ENCODE peak calls at places on chromosomes 7 and 10, in four cellular contexts. J, D, N and M are unnamed samples.

GRCh38 chr7:107995184-107996071 is 7.5 kb downstream of the LAMB1 start:
- DNase-seq in J (peak), D (no peak), N (no peak), M (no peak)

GRCh38 chr7:82674319-82674718 is 230.7 kb upstream of the CACNA2D1 start:
- DNase-seq in J (no peak), D (no peak), N (no peak), M (no peak)

GRCh38 chr7:45703911-45704682 is 129.9 kb downstream of the ADCY1 start:
- DNase-seq in J (no peak), D (no peak), N (no peak), M (peak)

GRCh38 chr7:7948233-7948632 is 20.4 kb upstream of the GLCCI1 start:
- DNase-seq in J (no peak), D (no peak), N (no peak), M (no peak)

GRCh38 chr7:94903971-94904370 is 3.4 kb upstream of the PPP1R9A start:
- DNase-seq in J (no peak), D (no peak), N (no peak), M (no peak)

GRCh38 chr7:70935854-70936253 is 196.1 kb upstream of the GALNT17 start:
- DNase-seq in J (no peak), D (no peak), N (no peak), M (no peak)

GRCh38 chr10:3270597-3270996 is 98.0 kb upstream of the PITRM1 start:
- DNase-seq in J (no peak), D (no peak), N (no peak), M (no peak)

GRCh38 chr7:79400221-79400620 is 53.2 kb downstream of the MAGI2 start:
- DNase-seq in J (no peak), D (no peak), N (no peak), M (no peak)

GRCh38 chr10:70992436-70992835 is 104.1 kb upstream of the PCBD1 start:
- DNase-seq in J (no peak), D (peak), N (no peak), M (no peak)

GRCh38 chr7:102004831-102005230 is 187.4 kb downstream of the CUX1 start:
- DNase-seq in J (no peak), D (no peak), N (no peak), M (no peak)

GRCh38 chr10:11424456-11425287 is 186.8 kb downstream of the USP6NL start:
- DNase-seq in J (peak), D (no peak), N (peak), M (no peak)

GRCh38 chr7:137547477-137547876 is 203.9 kb upstream of the PTN start:
- DNase-seq in J (peak), D (no peak), N (no peak), M (no peak)

GRCh38 chr7:119472398-119473038 is 800.5 kb upstream of the KCND2 start:
- DNase-seq in J (no peak), D (no peak), N (no peak), M (no peak)

GRCh38 chr10:3426190-3426845 is 253.7 kb upstream of the PITRM1 start:
- DNase-seq in J (peak), D (no peak), N (no peak), M (no peak)

GRCh38 chr10:118447478-118447877 is 105.4 kb upstream of the FAM204A start:
- DNase-seq in J (peak), D (no peak), N (no peak), M (no peak)

GRCh38 chr10:22183771-22184466 is 33.9 kb downstream of the EBLN1 start:
- DNase-seq in J (no peak), D (no peak), N (no peak), M (no peak)

GRCh38 chr7:130242198-130243014 is 24.3 kb upstream of the CPA2 start:
- DNase-seq in J (peak), D (no peak), N (peak), M (no peak)

GRCh38 chr10:75108684-75109458 is 2.6 kb upstream of the SAMD8 start:
- DNase-seq in J (no peak), D (no peak), N (peak), M (no peak)

GRCh38 chr10:124039432-124040086 is 53.8 kb downstream of the CHST15 start:
- DNase-seq in J (no peak), D (no peak), N (no peak), M (no peak)

GRCh38 chr7:145313601-145314000 is 477.7 kb upstream of the TPK1 start:
- DNase-seq in J (no peak), D (no peak), N (no peak), M (no peak)

GRCh38 chr7:128732521-128733277 is 6.5 kb upstream of the CALU start:
- DNase-seq in J (no peak), D (no peak), N (no peak), M (no peak)

GRCh38 chr7:78220754-78221153 is 422.2 kb downstream of the PHTF2 start:
- DNase-seq in J (no peak), D (no peak), N (no peak), M (no peak)

GRCh38 chr7:75856562-75856961 is 22.3 kb upstream of the RHBDD2 start:
- DNase-seq in J (no peak), D (no peak), N (no peak), M (no peak)

GRCh38 chr10:98240524-98240923 is 27.5 kb downstream of the LOXL4 start:
- DNase-seq in J (no peak), D (no peak), N (no peak), M (no peak)

GRCh38 chr7:2873686-2874551 is 29.8 kb upstream of the GNA12 start:
- DNase-seq in J (peak), D (no peak), N (no peak), M (no peak)

GRCh38 chr7:138663741-138664710 is 37.1 kb downstream of the SVOPL start:
- DNase-seq in J (no peak), D (no peak), N (peak), M (no peak)

GRCh38 chr10:12252882-12253546 is 57.0 kb downstream of the CDC123 start:
- DNase-seq in J (no peak), D (no peak), N (no peak), M (no peak)

GRCh38 chr10:69696073-69696731 is 66.2 kb downstream of the FAM241B start:
- DNase-seq in J (peak), D (no peak), N (peak), M (no peak)
- TF ChIP-seq CTCF in J (peak), D (peak), N (peak), M (no peak)

GRCh38 chr7:1640376-1641172 is 29.5 kb upstream of the ELFN1 start:
- DNase-seq in J (no peak), D (no peak), N (no peak), M (no peak)
- TF ChIP-seq CTCF in J (peak), D (no peak), N (peak), M (no peak)

DNA sequence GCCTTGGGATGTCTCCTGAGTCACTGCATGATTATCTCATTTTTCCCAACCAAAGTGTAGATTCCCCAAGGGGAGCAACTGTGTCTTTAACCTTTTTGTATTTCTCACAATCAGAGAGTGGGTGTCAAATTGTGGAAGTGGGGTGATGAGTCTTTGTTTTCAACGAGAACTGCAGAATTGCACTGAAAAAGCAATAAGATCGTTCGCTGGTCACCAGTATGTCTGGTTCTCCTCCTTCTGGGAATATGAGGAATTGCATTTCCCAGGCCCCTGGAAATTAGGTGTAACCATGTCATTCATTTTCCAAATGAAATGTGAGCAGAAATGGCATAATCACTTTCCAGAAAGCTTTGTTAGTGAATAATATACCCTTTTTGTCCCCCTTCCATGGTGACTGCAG is 326.9 kb downstream of the GPAM start:
- DNase-seq in J (no peak), D (no peak), N (no peak), M (no peak)
- TF ChIP-seq CTCF in J (no peak), D (no peak), N (peak), M (no peak)

DNA sequence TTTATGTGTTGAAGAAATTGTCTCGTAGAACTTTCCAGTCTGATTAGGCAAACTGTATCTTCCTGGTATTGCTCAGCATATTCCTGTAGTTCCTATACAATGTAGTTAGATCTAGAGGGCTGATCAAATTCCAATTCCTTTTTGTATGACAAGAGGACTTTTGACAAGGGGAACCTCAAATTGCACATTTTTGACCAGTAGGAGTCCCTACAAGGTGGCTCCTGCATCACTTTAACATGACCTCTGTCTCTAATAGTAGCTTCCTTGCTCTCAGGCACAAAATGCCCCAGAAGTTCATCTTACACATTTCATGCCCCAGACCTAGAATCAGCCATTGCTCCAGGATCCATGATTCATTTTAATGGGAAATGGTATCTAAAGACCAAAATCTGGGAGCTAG is 18.7 kb downstream of the HERPUD2 start:
- DNase-seq in J (no peak), D (no peak), N (no peak), M (no peak)
- TF ChIP-seq CTCF in J (no peak), D (no peak), N (no peak), M (no peak)